ENCODE peak calls at places on chromosomes 12 and 14, in six cellular contexts. Q is kidney, F is heart right ventricle, R is gastrocnemius medialis, E is SK-N-SH, X is upper lobe of right lung. M is an unnamed sample.

GRCh38 chr12:85448548-85449139 is 168.6 kb downstream of the ALX1 start:
- DNase-seq in E (peak; percentile 11), Q (no peak), R (no peak), X (no peak), F (no peak), M (no peak)

GRCh38 chr14:72894623-72895378 is 900 bp upstream of the DPF3 start:
- DNase-seq in R (peak; percentile 68), X (no peak), E (peak; percentile 34), Q (no peak), F (peak; percentile 21), M (peak; percentile 51)

GRCh38 chr14:50524731-50525510 is 7.4 kb downstream of the MAP4K5 start:
- DNase-seq in R (no peak), E (no peak), X (no peak), Q (no peak), F (no peak), M (no peak)

GRCh38 chr12:51067229-51067628 is 16.2 kb downstream of the CSRNP2 start:
- DNase-seq in F (no peak), Q (no peak), X (no peak), R (no peak), E (no peak), M (no peak)

GRCh38 chr12:81492131-81492720 is 266.9 kb downstream of the PPFIA2 start:
- DNase-seq in X (no peak), E (no peak), R (no peak), F (no peak), Q (no peak), M (no peak)

GRCh38 chr14:56881181-56881580 is 70.9 kb upstream of the OTX2 start:
- DNase-seq in R (no peak), F (no peak), X (no peak), Q (no peak), E (no peak), M (no peak)

GRCh38 chr12:94545937-94546771 is 86.5 kb upstream of the CEP83 start:
- DNase-seq in X (no peak), Q (no peak), R (peak; percentile 23), E (peak; percentile 75), F (no peak), M (peak; percentile 85)

GRCh38 chr12:96878704-96879103 is 28.4 kb upstream of the NEDD1 start:
- DNase-seq in E (no peak), F (no peak), R (no peak), Q (no peak), X (no peak), M (no peak)

GRCh38 chr14:45083622-45083978 is 316 bp upstream of the PRPF39 start:
- DNase-seq in R (no peak), Q (no peak), E (no peak), F (no peak), X (no peak), M (no peak)

GRCh38 chr12:42360747-42361403 is 34.9 kb downstream of the PPHLN1 start:
- DNase-seq in R (no peak), F (no peak), Q (no peak), X (no peak), E (no peak), M (no peak)

GRCh38 chr12:95790912-95791849 is 617 bp upstream of the NTN4 start:
- DNase-seq in F (peak; percentile 44), Q (peak; percentile 80), E (no peak), R (no peak), X (peak; percentile 82), M (peak; percentile 65)

GRCh38 chr14:71533800-71534199 is 398.4 kb upstream of the RGS6 start:
- DNase-seq in X (no peak), E (no peak), F (no peak), Q (no peak), R (no peak), M (no peak)

GRCh38 chr14:61145258-61145902 is 135.8 kb downstream of the TMEM30B start:
- DNase-seq in F (no peak), Q (no peak), E (peak; percentile 53), R (peak; percentile 67), X (no peak), M (no peak)

GRCh38 chr12:87813476-87814234 is 215.5 kb downstream of the C12orf50 start:
- DNase-seq in F (no peak), X (no peak), R (no peak), E (no peak), Q (no peak), M (no peak)

GRCh38 chr14:64561631-64562030 is 11.9 kb downstream of the PPP1R36 start:
- DNase-seq in F (no peak), R (no peak), E (no peak), Q (no peak), X (no peak), M (no peak)

GRCh38 chr14:99256483-99256874 is 15.5 kb downstream of the BCL11B start:
- DNase-seq in X (no peak), E (no peak), F (no peak), R (no peak), Q (no peak), M (no peak)

GRCh38 chr14:22920697-22921096 is 1.7 kb upstream of the RBM23 start:
- DNase-seq in R (no peak), Q (no peak), E (no peak), X (no peak), F (peak; percentile 46), M (no peak)

GRCh38 chr12:14239935-14240872 is 125.3 kb upstream of the ATF7IP start:
- DNase-seq in F (no peak), E (peak; percentile 33), X (no peak), R (no peak), Q (no peak), M (peak; percentile 54)

GRCh38 chr12:14238224-14238792 is 127.2 kb upstream of the ATF7IP start:
- DNase-seq in Q (no peak), E (no peak), R (no peak), X (no peak), F (no peak), M (no peak)

GRCh38 chr12:14240873-14241220 is 124.6 kb upstream of the ATF7IP start:
- DNase-seq in F (no peak), E (no peak), Q (no peak), X (no peak), R (no peak), M (no peak)

GRCh38 chr12:14243941-14244340 is 121.5 kb upstream of the ATF7IP start:
- DNase-seq in R (no peak), X (no peak), F (no peak), Q (no peak), E (no peak), M (no peak)

DNA sequence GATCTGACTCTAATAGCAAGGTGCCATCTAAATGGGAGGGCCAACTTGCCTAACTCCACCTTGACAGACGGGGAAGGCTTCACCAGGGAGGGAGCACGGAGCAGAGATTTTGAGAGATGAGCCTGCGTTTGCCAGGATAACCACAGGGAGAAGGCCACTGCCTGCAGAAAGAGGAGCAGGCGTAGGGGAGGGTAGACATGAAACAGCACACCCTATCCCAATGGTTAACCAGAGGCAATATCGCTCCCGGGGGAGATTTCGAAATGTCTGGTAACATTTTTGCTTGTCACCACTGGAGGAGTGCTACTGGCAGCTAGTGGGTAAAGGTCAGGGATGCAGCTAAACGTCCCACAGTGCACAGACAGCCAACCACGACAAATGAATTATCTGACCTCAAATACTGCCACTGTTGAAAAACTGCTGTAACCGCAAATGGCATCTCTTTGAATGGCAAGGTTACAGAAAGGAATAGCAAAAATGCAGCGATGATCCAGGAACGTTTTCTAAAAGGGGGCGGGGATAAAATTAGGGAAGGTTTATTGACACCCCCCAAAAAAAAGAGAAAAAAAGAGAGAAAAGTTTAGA is 126.0 kb upstream of the ATF7IP start:
- DNase-seq in E (peak; percentile 45), Q (no peak), R (no peak), X (no peak), F (no peak), M (peak; percentile 49)
- H3K4me3 ChIP-seq in E (no peak overlapping the region), Q (peak overlapping the region; percentile 39), R (no peak overlapping the region), X (peak overlapping the region; percentile 22), F (no peak overlapping the region), M (peak overlapping the region; percentile 6)

DNA sequence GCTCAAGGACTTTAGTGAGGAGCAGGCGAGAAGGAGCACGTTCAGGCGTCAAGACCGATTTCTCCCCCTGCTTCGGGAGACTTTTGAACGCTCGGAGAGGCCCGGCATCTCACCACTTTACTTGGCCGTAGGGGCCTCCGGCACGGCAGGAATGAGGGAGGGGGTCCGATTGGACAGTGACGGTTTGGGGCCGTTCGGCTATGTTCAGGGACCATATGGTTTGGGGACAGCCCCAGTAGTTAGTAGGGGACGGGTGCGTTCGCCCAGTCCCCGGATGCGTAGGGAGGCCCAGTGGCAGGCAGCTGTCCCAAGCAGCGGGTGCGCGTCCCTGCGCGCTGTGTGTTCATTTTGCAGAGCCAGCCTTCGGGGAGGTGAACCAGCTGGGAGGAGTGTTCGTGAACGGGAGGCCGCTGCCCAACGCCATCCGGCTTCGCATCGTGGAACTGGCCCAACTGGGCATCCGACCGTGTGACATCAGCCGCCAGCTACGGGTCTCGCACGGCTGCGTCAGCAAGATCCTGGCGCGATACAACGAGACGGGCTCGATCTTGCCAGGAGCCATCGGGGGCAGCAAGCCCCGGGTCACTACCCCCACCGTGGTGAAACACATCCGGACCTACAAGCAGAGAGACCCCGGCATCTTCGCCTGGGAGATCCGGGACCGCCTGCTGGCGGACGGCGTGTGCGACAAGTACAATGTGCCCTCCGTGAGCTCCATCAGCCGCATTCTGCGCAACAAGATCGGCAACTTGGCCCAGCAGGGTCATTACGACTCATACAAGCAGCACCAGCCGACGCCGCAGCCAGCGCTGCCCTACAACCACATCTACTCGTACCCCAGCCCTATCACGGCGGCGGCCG is 1.1 kb downstream of the PAX9 start:
- DNase-seq in Q (peak; percentile 67), F (no peak), E (no peak), R (no peak), X (no peak), M (peak; percentile 70)
- H3K4me3 ChIP-seq in Q (peak overlapping the region; percentile 29), F (no peak overlapping the region), E (no peak overlapping the region), R (peak overlapping the region; percentile 27), X (peak overlapping the region; percentile 32), M (peak overlapping the region; percentile 37)

GRCh38 chr14:101458536-101459391 is 102.5 kb upstream of the DIO3 start:
- DNase-seq in F (no peak), E (peak; percentile 84), X (peak; percentile 59), Q (peak; percentile 32), R (no peak), M (peak; percentile 80)
- H3K4me3 ChIP-seq in F (no peak overlapping the region), E (peak overlapping the region; percentile 22), X (peak overlapping the region; percentile 10), Q (no peak overlapping the region), R (no peak overlapping the region), M (peak overlapping the region; percentile 25)

DNA sequence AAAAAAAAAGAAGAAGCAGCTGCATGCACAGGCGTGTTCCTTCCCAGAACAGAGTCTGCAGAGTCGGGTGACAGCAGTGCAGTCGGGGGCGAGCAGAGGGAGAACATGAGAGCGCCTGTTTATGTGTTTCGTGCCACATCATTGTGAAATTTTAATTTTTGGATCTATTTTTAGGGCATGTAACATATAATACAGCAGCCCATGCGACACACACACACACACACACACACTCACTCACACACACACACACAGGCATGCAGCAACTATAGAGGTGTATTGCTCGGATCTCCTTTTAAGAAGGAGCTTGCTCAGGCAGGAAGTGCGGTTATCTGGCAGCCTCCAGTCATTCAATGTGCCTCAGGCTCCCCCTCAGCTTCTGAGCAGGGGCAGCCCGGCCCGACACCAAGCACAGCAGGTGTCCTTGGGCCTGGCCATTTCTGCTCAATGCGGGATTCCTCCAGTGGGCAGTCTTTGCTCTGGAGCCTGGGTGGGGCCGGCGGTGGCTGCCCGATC is 71.8 kb downstream of the ZNF664 start:
- DNase-seq in E (no peak), X (no peak), R (no peak), F (no peak), Q (no peak), M (no peak)
- H3K4me3 ChIP-seq in E (no peak overlapping the region), X (no peak overlapping the region), R (no peak overlapping the region), F (no peak overlapping the region), Q (no peak overlapping the region), M (no peak overlapping the region)